ENCODE peak calls at places on chromosomes 3 and 15, in eight cellular contexts. E is astrocyte; F is ureter; B is AG20443; A is T-helper 9 cell; T is activated CD8-positive, alpha-beta T cell treated with anti-CD3 and anti-CD28 coated beads for 36 hours; C is MV-4-11; R is ELR. H is an unnamed sample.

GRCh38 chr15:77864211-77865105 is 213.1 kb downstream of the TBC1D2B start:
- DNase-seq in F (no peak), R (no peak), E (no peak), A (no peak), T (no peak), C (no peak), B (no peak), H (no peak)

GRCh38 chr3:165855581-165855980 is 18.4 kb upstream of the BCHE start:
- DNase-seq in E (peak), F (no peak), C (no peak), R (peak), T (no peak), A (no peak), B (no peak), H (peak)

GRCh38 chr15:25183581-25184330 is 229.0 kb downstream of the SNRPN start:
- DNase-seq in C (no peak), R (no peak), B (no peak), T (no peak), F (no peak), E (no peak), A (no peak), H (no peak)

GRCh38 chr3:157134620-157135191 is 25.2 kb downstream of the CCNL1 start:
- DNase-seq in C (no peak), R (no peak), T (no peak), F (no peak), E (peak), A (no peak), B (no peak), H (no peak)

GRCh38 chr3:27963519-27963918 is 241.4 kb upstream of the EOMES start:
- DNase-seq in R (no peak), A (no peak), F (no peak), C (no peak), B (no peak), E (no peak), T (peak), H (no peak)

GRCh38 chr3:130783629-130784028 is 37.0 kb upstream of the PIK3R4 start:
- DNase-seq in A (no peak), E (peak), F (no peak), C (no peak), R (no peak), T (no peak), B (no peak), H (no peak)

GRCh38 chr15:45456212-45457106 is 66.1 kb downstream of the SLC30A4 start:
- DNase-seq in R (peak), E (peak), C (peak), B (peak), T (peak), F (peak), A (peak), H (peak)

GRCh38 chr3:7322957-7323679 is 462.2 kb downstream of the GRM7 start:
- DNase-seq in T (no peak), C (no peak), F (no peak), R (no peak), A (no peak), B (no peak), E (peak), H (no peak)

GRCh38 chr15:52795464-52796227 is 5.5 kb upstream of the ONECUT1 start:
- DNase-seq in A (no peak), E (no peak), F (no peak), C (no peak), T (no peak), R (no peak), B (no peak), H (no peak)

GRCh38 chr3:53278667-53279066 is 22.8 kb upstream of the TKT start:
- DNase-seq in T (no peak), C (no peak), E (no peak), F (no peak), B (no peak), R (no peak), A (no peak), H (no peak)

GRCh38 chr15:74420193-74420905 is 13.4 kb downstream of the SEMA7A start:
- DNase-seq in A (no peak), B (no peak), R (peak), T (no peak), E (no peak), F (no peak), C (no peak), H (no peak)

GRCh38 chr3:104214937-104215336 is 1151.8 kb upstream of the ALCAM start:
- DNase-seq in T (no peak), B (no peak), A (no peak), R (no peak), F (no peak), C (no peak), E (no peak), H (no peak)

GRCh38 chr15:52178765-52179164 is 12.4 kb downstream of the GNB5 start:
- DNase-seq in F (no peak), E (no peak), C (no peak), B (peak), T (no peak), A (no peak), R (peak), H (no peak)

GRCh38 chr3:135779590-135780235 is 185.8 kb upstream of the PPP2R3A start:
- DNase-seq in R (no peak), E (peak), T (no peak), F (no peak), C (no peak), A (no peak), B (no peak), H (no peak)

GRCh38 chr3:65875395-65876027 is 163.2 kb downstream of the MAGI1 start:
- DNase-seq in F (no peak), B (no peak), T (no peak), E (no peak), C (no peak), R (no peak), A (no peak), H (no peak)

GRCh38 chr3:114011059-114011797 is 45.1 kb downstream of the CCDC191 start:
- DNase-seq in F (no peak), E (no peak), B (no peak), R (no peak), T (no peak), C (no peak), A (no peak), H (no peak)

GRCh38 chr3:56787784-56788256 is 13.9 kb downstream of the ARHGEF3 start:
- DNase-seq in T (peak), F (no peak), B (no peak), E (no peak), C (peak), A (peak), R (no peak), H (no peak)

GRCh38 chr15:64274541-64274940 is 81.4 kb downstream of the CSNK1G1 start:
- DNase-seq in C (peak), E (no peak), T (no peak), A (no peak), R (no peak), B (no peak), F (no peak), H (no peak)

GRCh38 chr3:122992628-122993570 is 34.7 kb downstream of the SEMA5B start:
- DNase-seq in T (no peak), R (no peak), C (no peak), B (peak), F (peak), A (no peak), E (peak), H (no peak)

GRCh38 chr15:67082007-67082536 is 16.7 kb downstream of the SMAD3 start:
- DNase-seq in B (no peak), T (peak), E (no peak), F (no peak), C (no peak), A (peak), R (no peak), H (no peak)

GRCh38 chr3:155494332-155494731 is 200.8 kb upstream of the STRIT1 start:
- DNase-seq in R (no peak), E (no peak), T (no peak), B (no peak), C (no peak), A (no peak), F (no peak), H (no peak)

GRCh38 chr3:137766069-137766960 is 2.2 kb downstream of the SOX14 start:
- DNase-seq in A (no peak), R (no peak), F (no peak), C (no peak), B (no peak), T (no peak), E (no peak), H (no peak)

GRCh38 chr15:95032181-95032580 is 800.8 kb downstream of the MCTP2 start:
- DNase-seq in T (no peak), A (no peak), C (no peak), F (no peak), E (peak), B (no peak), R (peak), H (no peak)

GRCh38 chr15:52095597-52096262 is 16.8 kb downstream of the BCL2L10 start:
- DNase-seq in F (no peak), C (peak), A (no peak), B (peak), R (peak), T (no peak), E (peak), H (peak)

H was measured in HS-5.